ENCODE peak calls at places on chromosome X, in eight cellular contexts. W, X, Q, N, M, Z, A and I are unnamed samples.

GRCh38 chrX:134186362-134187121 is 50.4 kb upstream of the CCDC160 start:
- DNase-seq in N (no peak), X (no peak), A (no peak), M (no peak), W (no peak), Q (no peak), Z (no peak), I (peak; percentile 68)

GRCh38 chrX:8364369-8365141 is 100.1 kb upstream of the VCX3B start:
- DNase-seq in N (no peak), A (peak; percentile 75), X (no peak), Q (no peak), M (no peak), Z (no peak), W (no peak), I (no peak)

GRCh38 chrX:11143931-11144678 is 33.0 kb downstream of the HCCS start:
- DNase-seq in M (peak; percentile 42), Z (peak; percentile 60), X (peak; percentile 79), W (peak; percentile 26), A (peak; percentile 62), Q (peak; percentile 73), N (peak; percentile 53), I (peak; percentile 35)

GRCh38 chrX:3286196-3286920 is 60.1 kb downstream of the MXRA5 start:
- DNase-seq in N (no peak), Z (no peak), M (no peak), W (no peak), Q (no peak), X (peak; percentile 74), A (no peak), I (no peak)

GRCh38 chrX:3443186-3443585 is 96.7 kb upstream of the MXRA5 start:
- DNase-seq in M (no peak), X (no peak), Z (no peak), N (no peak), A (peak; percentile 79), W (no peak), Q (no peak), I (no peak)

GRCh38 chrX:42519666-42520231 is 258.2 kb downstream of the PPP1R2C start:
- DNase-seq in Q (no peak), M (no peak), N (no peak), A (no peak), X (peak; percentile 17), Z (no peak), W (no peak), I (no peak)

GRCh38 chrX:7112071-7112470 is 35.4 kb upstream of the STS start:
- DNase-seq in X (no peak), W (no peak), A (no peak), N (no peak), Q (no peak), M (no peak), Z (no peak), I (no peak)

GRCh38 chrX:44104699-44105098 is 131.5 kb upstream of the NDP start:
- DNase-seq in Q (no peak), A (no peak), X (no peak), W (no peak), N (no peak), M (no peak), Z (no peak), I (no peak)

GRCh38 chrX:38220024-38220935 is at the start of gene SRPX:
- DNase-seq in Q (peak; percentile 67), M (peak; percentile 41), X (peak; percentile 52), N (no peak), Z (peak; percentile 34), W (no peak), A (peak; percentile 50), I (no peak)

GRCh38 chrX:74118503-74118902 is 185.5 kb upstream of the ZCCHC13 start:
- DNase-seq in N (no peak), Q (no peak), Z (no peak), W (no peak), X (no peak), M (no peak), A (no peak), I (no peak)

GRCh38 chrX:53128097-53128749 is 34.3 kb downstream of the KANTR start:
- DNase-seq in A (no peak), N (no peak), W (no peak), Q (no peak), Z (no peak), M (no peak), X (peak; percentile 35), I (no peak)

GRCh38 chrX:8971116-8971515 is 62.8 kb downstream of the FAM9B start:
- DNase-seq in N (peak; percentile 26), W (no peak), A (no peak), Q (no peak), X (peak; percentile 67), Z (no peak), M (no peak), I (no peak)

GRCh38 chrX:153463556-153463955 is 6.8 kb downstream of the HAUS7 start:
- DNase-seq in Q (no peak), Z (no peak), W (no peak), X (no peak), M (peak; percentile 39), N (no peak), A (no peak), I (no peak)

GRCh38 chrX:153464116-153464515 is 6.3 kb downstream of the HAUS7 start:
- DNase-seq in A (no peak), W (no peak), X (no peak), Q (no peak), N (no peak), Z (no peak), M (peak; percentile 10), I (no peak)

GRCh38 chrX:153460826-153461225 is 9.6 kb downstream of the HAUS7 start:
- DNase-seq in Z (no peak), W (no peak), N (no peak), X (peak; percentile 39), Q (no peak), M (no peak), A (peak; percentile 83), I (peak; percentile 6)

GRCh38 chrX:153462291-153462690 is 8.1 kb downstream of the HAUS7 start:
- DNase-seq in Q (no peak), Z (no peak), A (no peak), X (no peak), W (no peak), N (no peak), M (no peak), I (no peak)

DNA sequence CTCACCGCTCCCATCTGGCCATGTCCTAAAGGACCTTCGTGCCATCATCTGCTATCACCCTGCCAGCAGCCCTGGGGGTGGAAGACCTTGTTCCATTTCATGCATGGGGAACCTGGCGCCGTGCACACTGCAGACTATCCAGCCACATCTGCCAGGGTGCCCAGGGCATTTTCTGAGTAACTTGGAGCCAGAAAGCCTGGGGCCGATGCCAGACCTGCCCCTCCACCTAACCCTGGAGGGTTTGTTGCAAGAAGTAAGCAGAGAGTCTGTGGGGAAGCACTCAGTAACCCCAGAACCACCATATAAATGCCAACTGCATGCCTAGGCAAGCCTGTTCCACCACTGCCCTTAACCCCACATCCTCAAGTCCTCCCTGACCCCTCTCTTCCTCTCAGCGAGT is 7.3 kb downstream of the HAUS7 start:
- DNase-seq in X (no peak), M (peak; percentile 4), A (no peak), Z (no peak), N (no peak), W (no peak), Q (no peak), I (no peak)
- H3K27ac ChIP-seq in X (no peak overlapping the region), M (no peak overlapping the region), A (no peak overlapping the region), Z (no peak overlapping the region), N (no peak overlapping the region), W (no peak overlapping the region), Q (no peak overlapping the region), I (no peak overlapping the region)

DNA sequence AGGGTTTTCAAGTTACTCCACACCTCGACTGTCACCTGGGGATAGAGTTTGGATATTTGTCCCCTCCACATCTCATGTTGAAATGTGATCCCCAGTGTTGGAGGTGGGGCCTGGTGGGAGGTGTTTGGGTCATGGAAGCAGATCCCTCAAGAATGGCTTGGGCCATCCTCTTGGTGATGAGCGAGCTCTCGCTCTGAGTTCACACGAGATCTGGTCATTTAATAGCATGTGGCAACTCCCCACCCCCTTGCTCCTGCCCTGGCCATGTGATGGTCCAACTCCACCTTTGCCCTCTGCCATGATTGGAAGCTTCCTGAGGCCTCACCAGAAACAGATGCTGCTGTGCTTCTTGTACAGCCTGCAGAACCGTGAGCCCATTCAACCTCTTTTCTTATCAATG is 8.3 kb downstream of the CTAG1A start:
- DNase-seq in X (no peak), N (no peak), A (peak; percentile 1), W (no peak), M (no peak), Z (no peak), Q (no peak), I (no peak)
- H3K27me3 ChIP-seq in X (peaks cover 20% of the 10 kb centered on the region), N (peaks cover 8% of the 10 kb centered on the region), A (peaks cover 13% of the 10 kb centered on the region), W (no peaks in the 10 kb centered on the region), M (no peaks in the 10 kb centered on the region), Z (no peaks in the 10 kb centered on the region), Q (no peaks in the 10 kb centered on the region), I (no peaks in the 10 kb centered on the region)

GRCh38 chrX:51852096-51852495 is 41.3 kb upstream of the MAGED1 start:
- DNase-seq in A (no peak), X (no peak), Q (no peak), W (no peak), N (no peak), Z (no peak), M (no peak), I (no peak)

GRCh38 chrX:51851507-51852085 is 41.8 kb upstream of the MAGED1 start:
- DNase-seq in N (no peak), Q (no peak), W (no peak), M (no peak), Z (no peak), X (no peak), A (no peak), I (no peak)

GRCh38 chrX:51852621-51853020 is 40.8 kb upstream of the MAGED1 start:
- DNase-seq in W (no peak), X (no peak), Z (no peak), A (no peak), N (no peak), Q (no peak), M (no peak), I (no peak)

GRCh38 chrX:51855698-51856097 is 37.7 kb upstream of the MAGED1 start:
- DNase-seq in A (no peak), N (no peak), W (no peak), M (no peak), Z (no peak), Q (no peak), X (no peak), I (no peak)

GRCh38 chrX:51853251-51853650 is 40.2 kb upstream of the MAGED1 start:
- DNase-seq in Z (no peak), W (no peak), X (no peak), N (no peak), A (no peak), M (no peak), Q (no peak), I (no peak)
- H3K9me3 ChIP-seq in Z (no peaks in the 10 kb centered on the region), W (no peaks in the 10 kb centered on the region), X (peaks cover 6% of the 10 kb centered on the region), N (peaks cover 5% of the 10 kb centered on the region), A (no peaks in the 10 kb centered on the region), M (no peaks in the 10 kb centered on the region), Q (peaks cover 2% of the 10 kb centered on the region), I (no peaks in the 10 kb centered on the region)

DNA sequence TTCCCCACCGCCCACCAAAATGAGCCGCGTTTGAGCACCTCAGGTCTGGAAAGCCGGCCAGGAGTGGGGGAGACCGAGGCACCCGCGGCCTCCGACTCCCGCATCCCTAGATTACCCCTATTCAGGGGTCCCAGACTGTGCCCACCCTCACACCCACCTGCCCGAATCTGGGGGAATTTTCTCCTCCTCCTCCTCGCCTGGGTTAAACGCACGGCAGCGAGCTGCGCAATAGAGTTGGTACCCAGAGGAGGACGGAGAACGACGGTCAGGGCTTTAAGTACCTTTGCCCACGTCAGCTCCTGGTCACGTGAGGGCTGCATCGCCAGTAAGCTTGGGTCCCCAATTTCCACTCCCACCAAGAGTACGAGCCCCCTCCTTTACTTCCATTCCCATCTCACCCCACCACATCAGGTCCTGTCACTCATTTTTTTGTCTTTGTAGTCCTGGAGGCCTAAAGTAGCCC is at the start of gene ARMCX2:
- DNase-seq in X (peak; percentile 69), N (peak; percentile 36), A (peak; percentile 11), W (peak; percentile 31), Q (no peak), Z (peak; percentile 37), M (peak; percentile 65), I (no peak)
- H3K27ac ChIP-seq in X (peak within 1 kb of the TSS; percentile 82), N (no peak within 1 kb of the TSS), A (peak within 1 kb of the TSS; percentile 42), W (peak within 1 kb of the TSS; percentile 92), Q (peak within 1 kb of the TSS; percentile 70), Z (peak within 1 kb of the TSS; percentile 89), M (peak within 1 kb of the TSS; percentile 28), I (no peak within 1 kb of the TSS)